ENCODE peak calls at places on chromosomes 7 and 10, in nine cellular contexts. S is colonic mucosa, H is psoas muscle, R is pancreas, Y is right lobe of liver, M is left ventricle myocardium inferior, I is A549, P is heart right ventricle, N is Peyer's patch. G is an unnamed sample. For H3K4me1, the result is how much of the 10 kb centered on the place peaks cover.

GRCh38 chr7:29408841-29409243 is 154.8 kb upstream of the PRR15 start:
- DNase-seq in H (no peak), I (peak), P (no peak), S (peak), M (no peak), R (peak), N (peak), Y (peak), G (no peak)

GRCh38 chr10:49562893-49563292 is 24.0 kb upstream of the ERCC6 start:
- DNase-seq in Y (no peak), R (no peak), I (no peak), P (no peak), H (no peak), M (no peak), N (no peak), S (no peak), G (no peak)

GRCh38 chr7:12403287-12404181 is at the start of gene VWDE:
- DNase-seq in I (peak), M (no peak), S (peak), H (no peak), Y (no peak), N (peak), R (peak), P (peak), G (peak)

GRCh38 chr10:27558612-27559020 is 54.5 kb downstream of the RAB18 start:
- DNase-seq in Y (peak), I (peak), N (peak), S (peak), H (peak), R (peak), M (peak), P (no peak), G (peak)

GRCh38 chr10:62433181-62433692 is 59.1 kb downstream of the ZNF365 start:
- DNase-seq in N (peak), R (peak), M (peak), S (no peak), P (no peak), H (peak), I (peak), Y (no peak), G (peak)

GRCh38 chr10:59322131-59322530 is 40.2 kb downstream of the FAM13C start:
- DNase-seq in R (no peak), Y (no peak), P (no peak), N (no peak), H (no peak), M (no peak), S (no peak), I (no peak), G (no peak)

GRCh38 chr7:44307905-44308740 is 17.3 kb downstream of the CAMK2B start:
- DNase-seq in S (peak), N (peak), Y (peak), H (no peak), M (no peak), P (no peak), I (no peak), R (no peak), G (no peak)

GRCh38 chr10:3045471-3046209 is 21.7 kb upstream of the PFKP start:
- DNase-seq in H (peak), S (peak), I (peak), P (peak), M (peak), Y (no peak), N (peak), R (no peak), G (peak)

GRCh38 chr10:44356139-44357115 is 28.5 kb downstream of the CXCL12 start:
- DNase-seq in N (no peak), P (no peak), I (no peak), H (no peak), R (no peak), M (no peak), S (no peak), Y (no peak), G (no peak)

GRCh38 chr10:102410427-102411073 is 8.0 kb downstream of the PSD start:
- DNase-seq in N (no peak), H (no peak), S (no peak), M (no peak), P (no peak), Y (no peak), I (no peak), R (no peak), G (peak)

GRCh38 chr10:78582540-78582939 is 486.2 kb upstream of the ZMIZ1 start:
- DNase-seq in S (no peak), N (no peak), P (no peak), I (no peak), Y (peak), H (no peak), R (no peak), M (no peak), G (no peak)

GRCh38 chr7:46989247-46989646 is 592.7 kb downstream of the TNS3 start:
- DNase-seq in N (no peak), Y (no peak), I (no peak), S (no peak), H (no peak), P (no peak), R (no peak), M (no peak), G (no peak)

GRCh38 chr7:150367187-150367510 is 1.5 kb upstream of the REPIN1 start:
- DNase-seq in H (no peak), P (no peak), Y (no peak), N (no peak), S (no peak), R (no peak), I (no peak), M (no peak), G (no peak)

GRCh38 chr7:106968160-106968559 is 76.3 kb upstream of the PRKAR2B start:
- DNase-seq in P (no peak), R (no peak), H (no peak), N (no peak), S (no peak), Y (no peak), I (no peak), M (no peak), G (no peak)

DNA sequence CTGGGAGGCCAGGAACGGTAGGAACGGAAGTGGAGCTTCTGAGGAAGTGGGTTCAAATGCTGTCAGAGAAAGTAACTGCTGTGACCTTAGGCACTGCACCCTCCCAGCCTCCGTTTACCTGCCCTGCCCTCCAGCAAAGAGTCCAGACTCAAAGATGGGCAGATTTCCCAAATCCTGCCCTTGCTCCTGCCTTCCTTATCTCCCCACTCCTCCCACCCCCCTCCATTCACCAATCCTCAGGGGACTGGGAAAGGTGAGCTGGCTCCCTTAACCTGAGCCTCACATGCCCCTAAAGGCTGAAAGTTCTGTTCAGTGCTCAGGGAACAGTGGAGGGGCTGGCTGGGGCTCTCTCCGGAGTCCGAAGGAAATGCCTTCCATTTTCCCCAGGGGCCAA is 161.6 kb downstream of the SH3PXD2A start:
- DNase-seq in N (no peak), S (no peak), I (no peak), P (no peak), Y (no peak), H (no peak), M (no peak), R (no peak), G (peak)
- H3K4me1 ChIP-seq in N (under half), S (under half), I (half or more), P (under half), Y (under half), H (under half), M (half or more), R (under half), G (under half)

DNA sequence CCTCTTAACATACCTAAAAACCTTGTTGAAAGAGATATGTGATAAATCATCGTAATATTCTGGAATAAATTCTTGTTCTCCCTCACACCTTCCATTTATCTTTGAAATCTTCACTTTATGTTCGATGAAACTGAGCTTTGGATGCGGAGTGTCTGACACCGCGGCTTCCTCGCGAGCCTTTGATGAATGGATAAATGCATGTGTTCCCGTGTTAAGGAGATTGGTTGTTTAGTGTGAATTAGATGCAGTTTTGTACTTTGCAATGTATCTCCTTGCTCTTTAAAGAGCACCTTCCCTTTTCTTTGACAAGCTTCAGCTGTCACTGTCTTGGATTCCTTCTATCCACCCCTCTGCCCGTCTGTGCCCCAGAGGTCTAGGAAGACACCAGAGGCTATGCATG is 138.1 kb downstream of the DOCK1 start:
- DNase-seq in H (no peak), S (no peak), N (no peak), M (no peak), Y (no peak), P (no peak), I (no peak), R (no peak), G (no peak)
- H3K27ac ChIP-seq in H (no peak), S (no peak), N (no peak), M (no peak), Y (no peak), P (no peak), I (no peak), R (peak), G (no peak)

DNA sequence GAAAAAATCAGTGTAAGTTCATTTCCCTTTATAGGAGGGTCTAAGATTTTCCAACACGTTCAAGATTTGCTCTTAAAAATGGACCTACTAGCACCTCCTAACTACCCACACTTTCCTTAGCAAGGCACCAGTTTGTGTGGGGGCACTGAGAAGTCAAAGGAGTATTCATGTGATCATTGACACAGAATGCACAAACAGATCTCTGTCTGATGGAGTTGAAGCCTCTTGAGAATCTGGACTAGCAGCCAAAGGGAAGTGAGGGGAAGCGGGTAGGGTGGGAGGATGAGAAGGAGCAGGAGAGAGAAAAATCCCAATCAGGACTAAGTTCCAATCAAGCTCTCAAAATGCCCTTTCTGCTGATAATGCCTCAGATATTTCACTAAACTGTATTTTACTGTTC is 4.1 kb downstream of the MMS19 start:
- DNase-seq in Y (no peak), R (no peak), H (no peak), I (no peak), S (no peak), M (no peak), P (no peak), N (no peak), G (no peak)
- H3K4me1 ChIP-seq in Y (under half), R (under half), H (half or more), I (under half), S (under half), M (half or more), P (half or more), N (under half), G (under half)

DNA sequence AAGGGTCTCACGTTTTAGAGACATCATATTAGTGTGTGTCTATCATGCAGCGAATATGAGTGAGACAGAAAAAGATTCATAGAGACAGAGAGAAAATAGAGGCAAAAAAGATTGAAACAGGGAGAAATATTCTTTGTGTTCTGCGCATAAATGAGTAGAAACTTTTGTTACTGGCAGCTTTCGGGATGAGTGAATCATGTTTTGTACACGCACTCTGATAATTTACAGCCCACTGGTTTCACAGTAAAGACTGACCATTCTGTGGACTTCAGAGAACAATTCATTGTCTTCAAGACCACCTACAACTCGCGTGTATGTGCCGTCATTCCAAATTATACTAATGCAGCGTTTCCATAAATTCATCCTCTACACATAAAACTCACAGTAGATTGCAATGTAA is 60.1 kb downstream of the NRCAM start:
- DNase-seq in Y (no peak), H (no peak), R (no peak), S (no peak), M (no peak), I (no peak), P (no peak), N (no peak), G (no peak)
- H3K27ac ChIP-seq in Y (no peak), H (no peak), R (no peak), S (no peak), M (no peak), I (no peak), P (no peak), N (no peak), G (no peak)

GRCh38 chr10:95264227-95265051 is 26.4 kb downstream of the PDLIM1 start:
- DNase-seq in P (no peak), Y (no peak), I (no peak), H (no peak), M (no peak), N (no peak), S (peak), R (no peak), G (no peak)

GRCh38 chr10:95260909-95261552 is 29.8 kb downstream of the PDLIM1 start:
- DNase-seq in M (no peak), Y (no peak), R (no peak), P (no peak), S (peak), I (no peak), H (no peak), N (no peak), G (no peak)

GRCh38 chr10:95263864-95264226 is 27.0 kb downstream of the PDLIM1 start:
- DNase-seq in N (no peak), H (no peak), Y (no peak), R (no peak), I (no peak), S (no peak), P (no peak), M (no peak), G (no peak)

GRCh38 chr10:95261926-95262325 is 28.9 kb downstream of the PDLIM1 start:
- DNase-seq in I (no peak), H (no peak), P (no peak), S (peak), M (no peak), N (no peak), R (no peak), Y (no peak), G (no peak)

GRCh38 chr10:95262763-95263518 is 27.9 kb downstream of the PDLIM1 start:
- DNase-seq in M (no peak), P (no peak), Y (no peak), R (no peak), I (no peak), H (no peak), N (no peak), S (no peak), G (no peak)
- H3K4me1 ChIP-seq in M (half or more), P (under half), Y (under half), R (under half), I (half or more), H (under half), N (under half), S (under half), G (under half)

GRCh38 chr10:47329905-47330304 is 7.7 kb downstream of the GDF2 start:
- DNase-seq in R (no peak), N (no peak), M (no peak), H (no peak), S (no peak), I (no peak), P (no peak), Y (no peak), G (no peak)
- H3K27ac ChIP-seq in R (no peak), N (no peak), M (no peak), H (no peak), S (peak), I (no peak), P (no peak), Y (no peak), G (no peak)

G was measured in right cardiac atrium.